ENCODE peak calls at places on chromosomes 16 and 17, in ten cellular contexts. One of them, this sample, is unnamed.

GRCh38 chr16:54432481-54433229 is 146.1 kb upstream of the IRX3 start:
- DNase-seq in left lung: no peak
- DNase-seq in anterior cingulate cortex: no peak
- DNase-seq in A673: no peak
- DNase-seq in stomach: no peak
- DNase-seq in B cell: no peak
- DNase-seq in RWPE2: no peak
- DNase-seq in GM23248: no peak
- DNase-seq in NCI-H2171: no peak
- DNase-seq in HS-5: no peak
- DNase-seq in this sample: peak

GRCh38 chr16:2048116-2048543 is 345 bp downstream of the TSC2 start:
- DNase-seq in left lung: no peak
- DNase-seq in stomach: no peak
- DNase-seq in A673: no peak
- DNase-seq in HS-5: no peak
- DNase-seq in anterior cingulate cortex: no peak
- DNase-seq in NCI-H2171: no peak
- DNase-seq in RWPE2: no peak
- DNase-seq in B cell: no peak
- DNase-seq in GM23248: peak
- DNase-seq in this sample: no peak

GRCh38 chr17:37089998-37090397 is 141.2 kb downstream of the AATF start:
- DNase-seq in A673: no peak
- DNase-seq in left lung: no peak
- DNase-seq in HS-5: no peak
- DNase-seq in GM23248: no peak
- DNase-seq in NCI-H2171: no peak
- DNase-seq in B cell: no peak
- DNase-seq in anterior cingulate cortex: no peak
- DNase-seq in stomach: no peak
- DNase-seq in RWPE2: no peak
- DNase-seq in this sample: no peak

GRCh38 chr17:28975634-28976033 is 24.3 kb upstream of the PHF12 start:
- DNase-seq in left lung: no peak
- DNase-seq in anterior cingulate cortex: no peak
- DNase-seq in B cell: no peak
- DNase-seq in stomach: no peak
- DNase-seq in A673: no peak
- DNase-seq in HS-5: no peak
- DNase-seq in GM23248: no peak
- DNase-seq in NCI-H2171: no peak
- DNase-seq in RWPE2: no peak
- DNase-seq in this sample: no peak

GRCh38 chr17:4934173-4934979 is 2.3 kb downstream of the GP1BA start:
- DNase-seq in stomach: peak
- DNase-seq in anterior cingulate cortex: no peak
- DNase-seq in HS-5: no peak
- DNase-seq in GM23248: peak
- DNase-seq in A673: no peak
- DNase-seq in B cell: peak
- DNase-seq in RWPE2: no peak
- DNase-seq in left lung: peak
- DNase-seq in NCI-H2171: no peak
- DNase-seq in this sample: no peak

GRCh38 chr17:21029032-21029431 is 13.8 kb downstream of the USP22 start:
- DNase-seq in GM23248: peak
- DNase-seq in RWPE2: no peak
- DNase-seq in left lung: no peak
- DNase-seq in A673: no peak
- DNase-seq in stomach: no peak
- DNase-seq in B cell: no peak
- DNase-seq in HS-5: no peak
- DNase-seq in NCI-H2171: no peak
- DNase-seq in anterior cingulate cortex: no peak
- DNase-seq in this sample: no peak

GRCh38 chr16:14628806-14629611 is 1.1 kb downstream of the PARN start:
- DNase-seq in A673: no peak
- DNase-seq in RWPE2: no peak
- DNase-seq in NCI-H2171: no peak
- DNase-seq in anterior cingulate cortex: no peak
- DNase-seq in B cell: no peak
- DNase-seq in left lung: no peak
- DNase-seq in HS-5: no peak
- DNase-seq in stomach: no peak
- DNase-seq in GM23248: no peak
- DNase-seq in this sample: no peak

GRCh38 chr17:81510524-81510797 is 2.1 kb downstream of the ACTG1 start:
- DNase-seq in GM23248: no peak
- DNase-seq in RWPE2: no peak
- DNase-seq in NCI-H2171: no peak
- DNase-seq in HS-5: no peak
- DNase-seq in stomach: no peak
- DNase-seq in B cell: no peak
- DNase-seq in left lung: no peak
- DNase-seq in anterior cingulate cortex: no peak
- DNase-seq in A673: no peak
- DNase-seq in this sample: no peak

GRCh38 chr17:67637901-67638641 is 79.7 kb upstream of the NOL11 start:
- DNase-seq in A673: no peak
- DNase-seq in B cell: no peak
- DNase-seq in RWPE2: peak
- DNase-seq in left lung: no peak
- DNase-seq in NCI-H2171: no peak
- DNase-seq in GM23248: no peak
- DNase-seq in HS-5: no peak
- DNase-seq in stomach: peak
- DNase-seq in anterior cingulate cortex: no peak
- DNase-seq in this sample: no peak

GRCh38 chr17:73062726-73063125 is 29.8 kb downstream of the SLC39A11 start:
- DNase-seq in RWPE2: no peak
- DNase-seq in stomach: no peak
- DNase-seq in anterior cingulate cortex: no peak
- DNase-seq in HS-5: no peak
- DNase-seq in GM23248: no peak
- DNase-seq in B cell: no peak
- DNase-seq in left lung: no peak
- DNase-seq in NCI-H2171: no peak
- DNase-seq in A673: no peak
- DNase-seq in this sample: no peak

GRCh38 chr17:55057184-55057583 is 88.6 kb downstream of the STXBP4 start:
- DNase-seq in B cell: no peak
- DNase-seq in GM23248: peak
- DNase-seq in left lung: no peak
- DNase-seq in RWPE2: no peak
- DNase-seq in anterior cingulate cortex: no peak
- DNase-seq in HS-5: no peak
- DNase-seq in NCI-H2171: no peak
- DNase-seq in A673: no peak
- DNase-seq in stomach: no peak
- DNase-seq in this sample: no peak

GRCh38 chr16:31008154-31008950 is 2.1 kb downstream of the STX1B start:
- DNase-seq in A673: no peak
- DNase-seq in RWPE2: no peak
- DNase-seq in left lung: no peak
- DNase-seq in anterior cingulate cortex: no peak
- DNase-seq in GM23248: peak
- DNase-seq in B cell: no peak
- DNase-seq in HS-5: no peak
- DNase-seq in NCI-H2171: no peak
- DNase-seq in stomach: no peak
- DNase-seq in this sample: no peak

GRCh38 chr16:57764341-57765159 is 29.0 kb downstream of the KATNB1 start:
- DNase-seq in NCI-H2171: no peak
- DNase-seq in stomach: no peak
- DNase-seq in B cell: no peak
- DNase-seq in anterior cingulate cortex: no peak
- DNase-seq in A673: peak
- DNase-seq in left lung: peak
- DNase-seq in RWPE2: peak
- DNase-seq in HS-5: peak
- DNase-seq in GM23248: peak
- DNase-seq in this sample: no peak

GRCh38 chr16:79593074-79593531 is 7.4 kb downstream of the MAF start:
- DNase-seq in stomach: no peak
- DNase-seq in anterior cingulate cortex: no peak
- DNase-seq in NCI-H2171: no peak
- DNase-seq in RWPE2: no peak
- DNase-seq in GM23248: no peak
- DNase-seq in B cell: no peak
- DNase-seq in HS-5: no peak
- DNase-seq in A673: no peak
- DNase-seq in left lung: no peak
- DNase-seq in this sample: no peak

GRCh38 chr16:84324439-84325262 is 30.0 kb downstream of the WFDC1 start:
- DNase-seq in left lung: no peak
- DNase-seq in HS-5: no peak
- DNase-seq in B cell: no peak
- DNase-seq in stomach: no peak
- DNase-seq in A673: no peak
- DNase-seq in RWPE2: no peak
- DNase-seq in anterior cingulate cortex: no peak
- DNase-seq in NCI-H2171: no peak
- DNase-seq in GM23248: peak
- DNase-seq in this sample: no peak

GRCh38 chr16:68116256-68116853 is 31.2 kb downstream of the NFATC3 start:
- DNase-seq in NCI-H2171: no peak
- DNase-seq in RWPE2: no peak
- DNase-seq in left lung: no peak
- DNase-seq in HS-5: no peak
- DNase-seq in GM23248: peak
- DNase-seq in anterior cingulate cortex: no peak
- DNase-seq in B cell: no peak
- DNase-seq in A673: peak
- DNase-seq in stomach: no peak
- DNase-seq in this sample: no peak

GRCh38 chr16:63361032-63361624 is 1324.9 kb upstream of the CDH8 start:
- DNase-seq in stomach: no peak
- DNase-seq in HS-5: peak
- DNase-seq in A673: peak
- DNase-seq in RWPE2: no peak
- DNase-seq in left lung: no peak
- DNase-seq in B cell: no peak
- DNase-seq in NCI-H2171: peak
- DNase-seq in GM23248: peak
- DNase-seq in anterior cingulate cortex: no peak
- DNase-seq in this sample: peak

GRCh38 chr16:3949287-3949686 is 68.8 kb upstream of the CREBBP start:
- DNase-seq in RWPE2: peak
- DNase-seq in anterior cingulate cortex: no peak
- DNase-seq in NCI-H2171: no peak
- DNase-seq in HS-5: no peak
- DNase-seq in left lung: no peak
- DNase-seq in B cell: no peak
- DNase-seq in GM23248: no peak
- DNase-seq in stomach: no peak
- DNase-seq in A673: no peak
- DNase-seq in this sample: no peak

GRCh38 chr16:49618955-49619354 is 237.0 kb downstream of the ZNF423 start:
- DNase-seq in stomach: no peak
- DNase-seq in anterior cingulate cortex: no peak
- DNase-seq in B cell: no peak
- DNase-seq in A673: no peak
- DNase-seq in GM23248: no peak
- DNase-seq in NCI-H2171: no peak
- DNase-seq in RWPE2: no peak
- DNase-seq in HS-5: no peak
- DNase-seq in left lung: no peak
- DNase-seq in this sample: no peak

GRCh38 chr16:6732166-6732565 is 600.5 kb upstream of the RBFOX1 start:
- DNase-seq in RWPE2: no peak
- DNase-seq in HS-5: no peak
- DNase-seq in stomach: no peak
- DNase-seq in A673: no peak
- DNase-seq in GM23248: no peak
- DNase-seq in anterior cingulate cortex: no peak
- DNase-seq in B cell: no peak
- DNase-seq in left lung: no peak
- DNase-seq in NCI-H2171: no peak
- DNase-seq in this sample: no peak

GRCh38 chr16:23729503-23730424 is 16.7 kb upstream of the ERN2 start:
- DNase-seq in GM23248: peak
- DNase-seq in stomach: peak
- DNase-seq in RWPE2: no peak
- DNase-seq in left lung: no peak
- DNase-seq in NCI-H2171: no peak
- DNase-seq in B cell: no peak
- DNase-seq in anterior cingulate cortex: no peak
- DNase-seq in HS-5: no peak
- DNase-seq in A673: peak
- DNase-seq in this sample: no peak

GRCh38 chr17:48101012-48101720 is at the start of gene CBX1:
- DNase-seq in A673: peak
- DNase-seq in B cell: peak
- DNase-seq in anterior cingulate cortex: peak
- DNase-seq in RWPE2: peak
- DNase-seq in left lung: peak
- DNase-seq in HS-5: peak
- DNase-seq in stomach: peak
- DNase-seq in NCI-H2171: peak
- DNase-seq in GM23248: peak
- DNase-seq in this sample: peak

GRCh38 chr16:84548508-84548907 is 44.0 kb upstream of the MEAK7 start:
- DNase-seq in B cell: no peak
- DNase-seq in A673: no peak
- DNase-seq in stomach: no peak
- DNase-seq in RWPE2: no peak
- DNase-seq in anterior cingulate cortex: peak
- DNase-seq in left lung: peak
- DNase-seq in NCI-H2171: no peak
- DNase-seq in GM23248: no peak
- DNase-seq in HS-5: no peak
- DNase-seq in this sample: no peak

GRCh38 chr17:78805301-78805700 is 23.2 kb upstream of the CYTH1 start:
- DNase-seq in anterior cingulate cortex: no peak
- DNase-seq in left lung: no peak
- DNase-seq in RWPE2: no peak
- DNase-seq in NCI-H2171: no peak
- DNase-seq in HS-5: no peak
- DNase-seq in B cell: no peak
- DNase-seq in stomach: peak
- DNase-seq in A673: peak
- DNase-seq in GM23248: no peak
- DNase-seq in this sample: no peak

GRCh38 chr17:79947351-79948031 is 88.2 kb downstream of the TBC1D16 start:
- DNase-seq in anterior cingulate cortex: no peak
- DNase-seq in left lung: no peak
- DNase-seq in GM23248: no peak
- DNase-seq in B cell: no peak
- DNase-seq in stomach: no peak
- DNase-seq in NCI-H2171: no peak
- DNase-seq in RWPE2: peak
- DNase-seq in HS-5: no peak
- DNase-seq in A673: no peak
- DNase-seq in this sample: no peak

GRCh38 chr16:877242-878065 is 76.9 kb upstream of the GNG13 start:
- DNase-seq in GM23248: no peak
- DNase-seq in RWPE2: no peak
- DNase-seq in B cell: no peak
- DNase-seq in A673: no peak
- DNase-seq in anterior cingulate cortex: no peak
- DNase-seq in HS-5: no peak
- DNase-seq in left lung: peak
- DNase-seq in NCI-H2171: no peak
- DNase-seq in stomach: no peak
- DNase-seq in this sample: no peak

GRCh38 chr16:626787-627457 is 3.9 kb upstream of the WFIKKN1 start:
- DNase-seq in GM23248: peak
- DNase-seq in stomach: no peak
- DNase-seq in B cell: no peak
- DNase-seq in RWPE2: peak
- DNase-seq in HS-5: peak
- DNase-seq in A673: peak
- DNase-seq in anterior cingulate cortex: no peak
- DNase-seq in NCI-H2171: no peak
- DNase-seq in left lung: peak
- DNase-seq in this sample: no peak

GRCh38 chr16:7038475-7038874 is 294.2 kb upstream of the RBFOX1 start:
- DNase-seq in NCI-H2171: no peak
- DNase-seq in B cell: no peak
- DNase-seq in anterior cingulate cortex: no peak
- DNase-seq in A673: no peak
- DNase-seq in RWPE2: no peak
- DNase-seq in left lung: no peak
- DNase-seq in GM23248: no peak
- DNase-seq in stomach: no peak
- DNase-seq in HS-5: no peak
- DNase-seq in this sample: no peak